ENCODE peak calls at places on chromosomes 16 and 17, in five cellular contexts. Q is fibroblast of the aortic adventitia, F is lower leg skin, I is GM20000, Z is endothelial cell. N is an unnamed sample.

GRCh38 chr16:69187891-69188451 is 1.0 kb downstream of the SNTB2 start:
- DNase-seq in Z (peak), Q (peak), I (peak), F (peak), N (peak)

GRCh38 chr16:49556252-49557069 is 182.9 kb downstream of the C16orf78 start:
- DNase-seq in Q (peak), F (no peak), I (no peak), Z (peak), N (no peak)

GRCh38 chr16:27470567-27471431 is 68.8 kb downstream of the IL21R start:
- DNase-seq in Z (no peak), I (no peak), F (no peak), Q (peak), N (no peak)

GRCh38 chr17:74605361-74605760 is 13.3 kb upstream of the CD300LD start:
- DNase-seq in F (peak), I (no peak), Z (no peak), Q (peak), N (no peak)

GRCh38 chr16:85836706-85837582 is 37.4 kb downstream of the COX4I1 start:
- DNase-seq in I (no peak), Z (no peak), Q (no peak), F (no peak), N (no peak)

GRCh38 chr17:63039899-63040602 is 74.0 kb downstream of the TANC2 start:
- DNase-seq in I (peak), F (no peak), Q (peak), Z (no peak), N (no peak)

GRCh38 chr17:700504-701094 is 14.0 kb downstream of the VPS53 start:
- DNase-seq in I (peak), F (peak), Z (no peak), Q (peak), N (no peak)

GRCh38 chr16:29804455-29805231 is 1.7 kb upstream of the MAZ start:
- DNase-seq in I (no peak), Q (peak), Z (no peak), F (peak), N (no peak)

GRCh38 chr17:20073056-20073979 is 64.2 kb downstream of the SPECC1 start:
- DNase-seq in I (peak), Z (no peak), Q (peak), F (peak), N (peak)

GRCh38 chr16:12158428-12158827 is 181.9 kb downstream of the SNX29 start:
- DNase-seq in F (no peak), Q (peak), I (no peak), Z (no peak), N (no peak)

GRCh38 chr16:58148099-58148498 is 18.9 kb upstream of the CFAP20 start:
- DNase-seq in Q (no peak), I (no peak), F (no peak), Z (no peak), N (no peak)

GRCh38 chr16:23877107-23878070 is 41.6 kb downstream of the PRKCB start:
- DNase-seq in F (no peak), Z (no peak), I (no peak), Q (no peak), N (no peak)
- TF ChIP-seq CTCF in F (no peak), Z (no peak), I (no peak), Q (no peak), N (peak)

GRCh38 chr16:1494129-1494640 is 1.0 kb downstream of the TELO2 start:
- DNase-seq in Z (peak), Q (peak), F (no peak), I (peak), N (no peak)
- TF ChIP-seq CTCF in Z (no peak), Q (peak), F (no peak), I (no peak), N (no peak)

DNA sequence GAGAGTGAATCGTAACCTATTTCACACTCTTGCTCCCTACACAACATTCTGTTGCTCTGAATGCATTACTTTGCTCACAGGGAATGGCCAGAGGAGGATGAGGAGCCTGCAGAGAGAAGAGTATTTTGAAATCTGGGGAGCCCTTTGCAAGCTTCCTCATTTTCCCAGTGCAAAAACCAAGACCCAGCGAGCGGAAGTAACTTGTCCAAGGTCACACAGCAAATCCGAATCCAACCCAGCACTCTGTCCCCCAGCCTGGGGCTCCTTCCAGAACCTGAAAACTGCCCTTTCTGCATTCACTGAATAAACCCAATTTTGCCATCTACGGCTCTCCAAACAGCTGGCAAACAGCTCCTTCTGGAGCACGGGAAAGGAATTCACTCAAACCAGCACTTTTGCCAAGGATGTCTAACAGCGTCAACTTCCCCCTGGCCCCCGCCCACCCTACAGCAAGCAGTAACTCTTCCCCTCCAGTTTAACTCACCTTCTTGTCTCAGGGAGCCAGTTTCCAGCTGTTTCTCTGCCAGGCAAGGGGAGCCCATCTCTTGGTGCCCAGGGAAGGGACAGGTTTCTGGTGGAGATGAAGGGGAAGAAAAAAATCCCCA is 524 bp downstream of the KCNG4 start:
- DNase-seq in Z (no peak), I (no peak), Q (peak), F (no peak), N (no peak)
- TF ChIP-seq CTCF in Z (no peak), I (no peak), Q (no peak), F (no peak), N (no peak)

GRCh38 chr16:86874141-86874540 is 295.8 kb downstream of the FOXL1 start:
- DNase-seq in I (peak), Z (peak), F (no peak), Q (no peak), N (peak)
- TF ChIP-seq CTCF in I (peak), Z (peak), F (no peak), Q (peak), N (peak)

GRCh38 chr17:42997984-42998938 is at the start of gene RPL27:
- DNase-seq in Q (peak), I (peak), F (peak), Z (peak), N (peak)

GRCh38 chr17:42999003-42999525 is 845 bp downstream of the RPL27 start:
- DNase-seq in Q (no peak), I (no peak), Z (no peak), F (no peak), N (no peak)

GRCh38 chr17:43006639-43007551 is at the start of gene IFI35:
- DNase-seq in I (peak), Z (peak), Q (peak), F (peak), N (peak)

GRCh38 chr17:43003542-43004172 is 2.9 kb upstream of the IFI35 start:
- DNase-seq in Z (no peak), Q (peak), I (no peak), F (no peak), N (no peak)
- TF ChIP-seq CTCF in Z (no peak), Q (peak), I (no peak), F (no peak), N (no peak)

DNA sequence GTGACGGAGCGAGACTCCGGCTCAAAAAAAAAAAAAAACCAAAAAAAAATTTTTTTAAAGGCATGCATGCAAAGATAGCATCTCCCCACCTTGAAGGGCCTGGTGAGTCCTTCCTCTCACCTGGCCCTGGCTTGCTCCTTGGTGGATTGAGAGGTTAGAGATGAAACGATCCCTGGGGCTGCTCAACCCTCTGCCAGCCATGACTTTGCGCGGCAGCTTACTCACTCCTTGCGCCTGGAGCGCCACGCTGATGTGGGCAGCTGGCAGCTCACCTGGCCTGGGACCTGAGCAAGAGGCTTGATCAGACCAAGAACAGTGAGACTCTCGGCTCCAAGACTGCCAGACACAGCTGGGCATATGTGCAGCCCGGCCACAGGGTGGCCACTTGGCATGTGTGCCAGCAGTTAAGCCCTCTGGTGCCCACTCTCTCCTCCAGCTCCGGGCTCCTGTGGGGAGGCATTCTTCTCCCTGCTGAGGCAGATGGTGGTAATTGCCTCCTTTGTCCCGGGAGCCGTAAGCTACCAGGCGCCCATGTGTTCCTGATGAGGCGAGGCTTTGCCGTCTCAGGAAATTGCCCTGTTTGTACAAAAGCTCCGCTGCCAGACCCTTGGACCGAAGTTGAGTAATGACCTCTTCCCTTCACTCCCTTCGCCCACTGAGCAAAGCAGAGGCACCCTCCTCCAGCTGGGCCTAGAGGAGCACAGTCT is 5.1 kb upstream of the EVPL start:
- DNase-seq in I (no peak), F (no peak), Z (no peak), Q (no peak), N (no peak)
- TF ChIP-seq CTCF in I (no peak), F (no peak), Z (no peak), Q (no peak), N (no peak)